ENCODE peak calls at places on chromosome 2, in four cellular contexts. V is stimulated activated CD4-positive, alpha-beta T cell treated with anti-CD3 and anti-CD28 coated beads, Interleukin-1b, Interleukin-23, amount 100 ng/mL, for 48 hours; K is activated CD8-positive, alpha-beta T cell treated with anti-CD3 and anti-CD28 coated beads for 36 hours; E is progenitor cell of endocrine pancreas. J is an unnamed sample.

GRCh38 chr2:224685120-224685519 is 31.0 kb downstream of the CCDC195 start:
- DNase-seq in K (no peak), E (no peak), V (no peak), J (no peak)

GRCh38 chr2:189579585-189579984 is 1.0 kb downstream of the SLC40A1 start:
- DNase-seq in K (no peak), E (no peak), V (no peak), J (no peak)

GRCh38 chr2:236944561-236944960 is 141.1 kb upstream of the COPS8 start:
- DNase-seq in E (no peak), V (no peak), K (no peak), J (no peak)

GRCh38 chr2:54482725-54483124 is 26.6 kb downstream of the SPTBN1 start:
- DNase-seq in E (no peak), V (no peak), K (no peak), J (no peak)

GRCh38 chr2:192267484-192267883 is 72.8 kb upstream of the TMEFF2 start:
- DNase-seq in E (no peak), V (no peak), K (no peak), J (no peak)

GRCh38 chr2:20207051-20207450 is 17.9 kb downstream of the SDC1 start:
- DNase-seq in V (no peak), E (no peak), K (no peak), J (no peak)

GRCh38 chr2:30392097-30392496 is 54.9 kb upstream of the LCLAT1 start:
- DNase-seq in E (no peak), V (no peak), K (no peak), J (no peak)

GRCh38 chr2:8525582-8526402 is 156.1 kb upstream of the ID2 start:
- DNase-seq in V (no peak), E (peak; percentile 33), K (no peak), J (peak; percentile 91)

GRCh38 chr2:20241973-20242726 is 17.2 kb upstream of the SDC1 start:
- DNase-seq in V (peak; percentile 35), E (no peak), K (peak; percentile 43), J (no peak)